ENCODE peak calls at places on chromosome 22, in seven cellular contexts. One of them, this sample, is unnamed.
A peak's percentile ranks its signal among the peaks of the same experiment; 100 is the strongest.

GRCh38 chr22:25030636-25031035 is 78.1 kb downstream of the KIAA1671 start:
- DNase-seq in mucosa of descending colon: no peak
- DNase-seq in activated T-helper 1 cell treated with Interleukin-2 at 50 U/mL for 16 hours: no peak
- DNase-seq in NCI-H1436: no peak
- DNase-seq in SK-N-SH: no peak
- DNase-seq in GM13976: no peak
- DNase-seq in GM13977: no peak
- DNase-seq in this sample: no peak

GRCh38 chr22:19885841-19886592 is 31.3 kb upstream of the GNB1L start:
- DNase-seq in mucosa of descending colon: peak; percentile 24
- DNase-seq in activated T-helper 1 cell treated with Interleukin-2 at 50 U/mL for 16 hours: no peak
- DNase-seq in NCI-H1436: no peak
- DNase-seq in SK-N-SH: no peak
- DNase-seq in GM13976: no peak
- DNase-seq in GM13977: no peak
- DNase-seq in this sample: no peak

GRCh38 chr22:33889748-33890147 is 30.5 kb downstream of the LARGE1 start:
- DNase-seq in mucosa of descending colon: no peak
- DNase-seq in activated T-helper 1 cell treated with Interleukin-2 at 50 U/mL for 16 hours: no peak
- DNase-seq in NCI-H1436: no peak
- DNase-seq in SK-N-SH: no peak
- DNase-seq in GM13976: no peak
- DNase-seq in GM13977: no peak
- DNase-seq in this sample: peak; percentile 66

GRCh38 chr22:50625131-50625567 is 2.8 kb downstream of the ARSA start:
- DNase-seq in mucosa of descending colon: no peak
- DNase-seq in activated T-helper 1 cell treated with Interleukin-2 at 50 U/mL for 16 hours: no peak
- DNase-seq in NCI-H1436: no peak
- DNase-seq in SK-N-SH: no peak
- DNase-seq in GM13976: no peak
- DNase-seq in GM13977: no peak
- DNase-seq in this sample: no peak

GRCh38 chr22:24578355-24579241 is 14.3 kb downstream of the LRRC75B start:
- DNase-seq in mucosa of descending colon: no peak
- DNase-seq in activated T-helper 1 cell treated with Interleukin-2 at 50 U/mL for 16 hours: no peak
- DNase-seq in NCI-H1436: no peak
- DNase-seq in SK-N-SH: no peak
- DNase-seq in GM13976: no peak
- DNase-seq in GM13977: no peak
- DNase-seq in this sample: no peak

GRCh38 chr22:50725597-50725996 is 12.4 kb upstream of the ACR start:
- DNase-seq in mucosa of descending colon: no peak
- DNase-seq in activated T-helper 1 cell treated with Interleukin-2 at 50 U/mL for 16 hours: no peak
- DNase-seq in NCI-H1436: no peak
- DNase-seq in SK-N-SH: no peak
- DNase-seq in GM13976: no peak
- DNase-seq in GM13977: no peak
- DNase-seq in this sample: no peak

GRCh38 chr22:19808873-19809478 is 45.7 kb downstream of the GNB1L start:
- DNase-seq in mucosa of descending colon: no peak
- DNase-seq in activated T-helper 1 cell treated with Interleukin-2 at 50 U/mL for 16 hours: no peak
- DNase-seq in NCI-H1436: no peak
- DNase-seq in SK-N-SH: no peak
- DNase-seq in GM13976: no peak
- DNase-seq in GM13977: no peak
- DNase-seq in this sample: no peak

GRCh38 chr22:48554893-48555552 is 1272.7 kb downstream of the BRD1 start:
- DNase-seq in mucosa of descending colon: no peak
- DNase-seq in activated T-helper 1 cell treated with Interleukin-2 at 50 U/mL for 16 hours: no peak
- DNase-seq in NCI-H1436: no peak
- DNase-seq in SK-N-SH: no peak
- DNase-seq in GM13976: no peak
- DNase-seq in GM13977: no peak
- DNase-seq in this sample: no peak

GRCh38 chr22:26975381-26975780 is 318.0 kb downstream of the MIAT start:
- DNase-seq in mucosa of descending colon: no peak
- DNase-seq in activated T-helper 1 cell treated with Interleukin-2 at 50 U/mL for 16 hours: no peak
- DNase-seq in NCI-H1436: no peak
- DNase-seq in SK-N-SH: no peak
- DNase-seq in GM13976: no peak
- DNase-seq in GM13977: no peak
- DNase-seq in this sample: no peak

GRCh38 chr22:48369789-48370507 is 1457.7 kb downstream of the BRD1 start:
- DNase-seq in mucosa of descending colon: peak; percentile 36
- DNase-seq in activated T-helper 1 cell treated with Interleukin-2 at 50 U/mL for 16 hours: no peak
- DNase-seq in NCI-H1436: no peak
- DNase-seq in SK-N-SH: no peak
- DNase-seq in GM13976: no peak
- DNase-seq in GM13977: no peak
- DNase-seq in this sample: no peak

GRCh38 chr22:46851311-46851710 is 88.9 kb downstream of the TBC1D22A start:
- DNase-seq in mucosa of descending colon: no peak
- DNase-seq in activated T-helper 1 cell treated with Interleukin-2 at 50 U/mL for 16 hours: no peak
- DNase-seq in NCI-H1436: no peak
- DNase-seq in SK-N-SH: no peak
- DNase-seq in GM13976: no peak
- DNase-seq in GM13977: no peak
- DNase-seq in this sample: no peak

GRCh38 chr22:27642104-27642800 is 159.3 kb downstream of the MN1 start:
- DNase-seq in mucosa of descending colon: no peak
- DNase-seq in activated T-helper 1 cell treated with Interleukin-2 at 50 U/mL for 16 hours: no peak
- DNase-seq in NCI-H1436: no peak
- DNase-seq in SK-N-SH: peak; percentile 49
- DNase-seq in GM13976: no peak
- DNase-seq in GM13977: no peak
- DNase-seq in this sample: no peak

GRCh38 chr22:19321757-19322156 is 30.2 kb upstream of the CLTCL1 start:
- DNase-seq in mucosa of descending colon: no peak
- DNase-seq in activated T-helper 1 cell treated with Interleukin-2 at 50 U/mL for 16 hours: no peak
- DNase-seq in NCI-H1436: no peak
- DNase-seq in SK-N-SH: no peak
- DNase-seq in GM13976: no peak
- DNase-seq in GM13977: no peak
- DNase-seq in this sample: no peak

GRCh38 chr22:21443735-21444421 is 23.3 kb upstream of the TMEM191C start:
- DNase-seq in mucosa of descending colon: peak; percentile 23
- DNase-seq in activated T-helper 1 cell treated with Interleukin-2 at 50 U/mL for 16 hours: no peak
- DNase-seq in NCI-H1436: no peak
- DNase-seq in SK-N-SH: no peak
- DNase-seq in GM13976: no peak
- DNase-seq in GM13977: no peak
- DNase-seq in this sample: no peak

GRCh38 chr22:35627267-35628041 is 10.3 kb upstream of the MB start:
- DNase-seq in mucosa of descending colon: peak; percentile 89
- DNase-seq in activated T-helper 1 cell treated with Interleukin-2 at 50 U/mL for 16 hours: peak; percentile 19
- DNase-seq in NCI-H1436: peak; percentile 42
- DNase-seq in SK-N-SH: peak; percentile 68
- DNase-seq in GM13976: peak; percentile 79
- DNase-seq in GM13977: peak; percentile 75
- DNase-seq in this sample: peak; percentile 83

GRCh38 chr22:40128989-40129388 is 48.7 kb upstream of the TNRC6B start:
- DNase-seq in mucosa of descending colon: no peak
- DNase-seq in activated T-helper 1 cell treated with Interleukin-2 at 50 U/mL for 16 hours: no peak
- DNase-seq in NCI-H1436: no peak
- DNase-seq in SK-N-SH: no peak
- DNase-seq in GM13976: peak; percentile 40
- DNase-seq in GM13977: no peak
- DNase-seq in this sample: peak; percentile 60

GRCh38 chr22:17422736-17423343 is 53.6 kb downstream of the CECR2 start:
- DNase-seq in mucosa of descending colon: no peak
- DNase-seq in activated T-helper 1 cell treated with Interleukin-2 at 50 U/mL for 16 hours: no peak
- DNase-seq in NCI-H1436: no peak
- DNase-seq in SK-N-SH: no peak
- DNase-seq in GM13976: no peak
- DNase-seq in GM13977: no peak
- DNase-seq in this sample: no peak

GRCh38 chr22:38638734-38639133 is 17.5 kb downstream of the FAM227A start:
- DNase-seq in mucosa of descending colon: no peak
- DNase-seq in activated T-helper 1 cell treated with Interleukin-2 at 50 U/mL for 16 hours: no peak
- DNase-seq in NCI-H1436: no peak
- DNase-seq in SK-N-SH: no peak
- DNase-seq in GM13976: no peak
- DNase-seq in GM13977: no peak
- DNase-seq in this sample: no peak

GRCh38 chr22:46293591-46294260 is 2.9 kb upstream of the GTSE1 start:
- DNase-seq in mucosa of descending colon: peak; percentile 50
- DNase-seq in activated T-helper 1 cell treated with Interleukin-2 at 50 U/mL for 16 hours: no peak
- DNase-seq in NCI-H1436: no peak
- DNase-seq in SK-N-SH: no peak
- DNase-seq in GM13976: no peak
- DNase-seq in GM13977: no peak
- DNase-seq in this sample: no peak

GRCh38 chr22:49964493-49965290 is 4.1 kb downstream of the PIM3 start:
- DNase-seq in mucosa of descending colon: peak; percentile 40
- DNase-seq in activated T-helper 1 cell treated with Interleukin-2 at 50 U/mL for 16 hours: no peak
- DNase-seq in NCI-H1436: no peak
- DNase-seq in SK-N-SH: peak; percentile 10
- DNase-seq in GM13976: no peak
- DNase-seq in GM13977: no peak
- DNase-seq in this sample: no peak

GRCh38 chr22:43090130-43090789 is 1.1 kb upstream of the TTLL1 start:
- DNase-seq in mucosa of descending colon: no peak
- DNase-seq in activated T-helper 1 cell treated with Interleukin-2 at 50 U/mL for 16 hours: peak; percentile 10
- DNase-seq in NCI-H1436: peak; percentile 44
- DNase-seq in SK-N-SH: peak; percentile 53
- DNase-seq in GM13976: peak; percentile 83
- DNase-seq in GM13977: peak; percentile 87
- DNase-seq in this sample: peak; percentile 87

GRCh38 chr22:49099496-49100124 is 728.1 kb downstream of the BRD1 start:
- DNase-seq in mucosa of descending colon: no peak
- DNase-seq in activated T-helper 1 cell treated with Interleukin-2 at 50 U/mL for 16 hours: no peak
- DNase-seq in NCI-H1436: no peak
- DNase-seq in SK-N-SH: no peak
- DNase-seq in GM13976: no peak
- DNase-seq in GM13977: no peak
- DNase-seq in this sample: no peak

GRCh38 chr22:42428025-42428424 is 4.2 kb downstream of the NFAM1 start:
- DNase-seq in mucosa of descending colon: no peak
- DNase-seq in activated T-helper 1 cell treated with Interleukin-2 at 50 U/mL for 16 hours: no peak
- DNase-seq in NCI-H1436: no peak
- DNase-seq in SK-N-SH: no peak
- DNase-seq in GM13976: no peak
- DNase-seq in GM13977: no peak
- DNase-seq in this sample: no peak

GRCh38 chr22:23251445-23252093 is 71.3 kb downstream of the BCR start:
- DNase-seq in mucosa of descending colon: no peak
- DNase-seq in activated T-helper 1 cell treated with Interleukin-2 at 50 U/mL for 16 hours: no peak
- DNase-seq in NCI-H1436: no peak
- DNase-seq in SK-N-SH: no peak
- DNase-seq in GM13976: no peak
- DNase-seq in GM13977: no peak
- DNase-seq in this sample: peak; percentile 19

GRCh38 chr22:46376096-46376495 is 40.6 kb downstream of the TRMU start:
- DNase-seq in mucosa of descending colon: no peak
- DNase-seq in activated T-helper 1 cell treated with Interleukin-2 at 50 U/mL for 16 hours: no peak
- DNase-seq in NCI-H1436: no peak
- DNase-seq in SK-N-SH: no peak
- DNase-seq in GM13976: no peak
- DNase-seq in GM13977: no peak
- DNase-seq in this sample: no peak

GRCh38 chr22:28052818-28053217 is 133.8 kb upstream of the PITPNB start:
- DNase-seq in mucosa of descending colon: no peak
- DNase-seq in activated T-helper 1 cell treated with Interleukin-2 at 50 U/mL for 16 hours: no peak
- DNase-seq in NCI-H1436: peak; percentile 72
- DNase-seq in SK-N-SH: no peak
- DNase-seq in GM13976: no peak
- DNase-seq in GM13977: no peak
- DNase-seq in this sample: no peak

GRCh38 chr22:27509132-27509920 is 292.2 kb downstream of the MN1 start:
- DNase-seq in mucosa of descending colon: no peak
- DNase-seq in activated T-helper 1 cell treated with Interleukin-2 at 50 U/mL for 16 hours: no peak
- DNase-seq in NCI-H1436: no peak
- DNase-seq in SK-N-SH: no peak
- DNase-seq in GM13976: no peak
- DNase-seq in GM13977: no peak
- DNase-seq in this sample: no peak

GRCh38 chr22:30893434-30894370 is 74.9 kb downstream of the MORC2 start:
- DNase-seq in mucosa of descending colon: no peak
- DNase-seq in activated T-helper 1 cell treated with Interleukin-2 at 50 U/mL for 16 hours: no peak
- DNase-seq in NCI-H1436: no peak
- DNase-seq in SK-N-SH: no peak
- DNase-seq in GM13976: no peak
- DNase-seq in GM13977: no peak
- DNase-seq in this sample: no peak

GRCh38 chr22:38923463-38924196 is 33.8 kb upstream of the APOBEC3A start:
- DNase-seq in mucosa of descending colon: peak; percentile 76
- DNase-seq in activated T-helper 1 cell treated with Interleukin-2 at 50 U/mL for 16 hours: no peak
- DNase-seq in NCI-H1436: peak; percentile 79
- DNase-seq in SK-N-SH: peak; percentile 71
- DNase-seq in GM13976: no peak
- DNase-seq in GM13977: no peak
- DNase-seq in this sample: no peak

GRCh38 chr22:44129614-44129976 is 51.1 kb upstream of the PARVG start:
- DNase-seq in mucosa of descending colon: no peak
- DNase-seq in activated T-helper 1 cell treated with Interleukin-2 at 50 U/mL for 16 hours: no peak
- DNase-seq in NCI-H1436: no peak
- DNase-seq in SK-N-SH: peak; percentile 44
- DNase-seq in GM13976: no peak
- DNase-seq in GM13977: no peak
- DNase-seq in this sample: no peak

GRCh38 chr22:38175206-38176118 is 6.2 kb downstream of the PLA2G6 start:
- DNase-seq in mucosa of descending colon: no peak
- DNase-seq in activated T-helper 1 cell treated with Interleukin-2 at 50 U/mL for 16 hours: no peak
- DNase-seq in NCI-H1436: no peak
- DNase-seq in SK-N-SH: no peak
- DNase-seq in GM13976: no peak
- DNase-seq in GM13977: no peak
- DNase-seq in this sample: no peak

GRCh38 chr22:37485006-37485713 is 1.0 kb downstream of the MFNG start:
- DNase-seq in mucosa of descending colon: peak; percentile 57
- DNase-seq in activated T-helper 1 cell treated with Interleukin-2 at 50 U/mL for 16 hours: peak; percentile 51
- DNase-seq in NCI-H1436: no peak
- DNase-seq in SK-N-SH: no peak
- DNase-seq in GM13976: peak; percentile 75
- DNase-seq in GM13977: peak; percentile 71
- DNase-seq in this sample: peak; percentile 75

GRCh38 chr22:36379593-36380361 is 8.0 kb downstream of the MYH9 start:
- DNase-seq in mucosa of descending colon: no peak
- DNase-seq in activated T-helper 1 cell treated with Interleukin-2 at 50 U/mL for 16 hours: peak; percentile 65
- DNase-seq in NCI-H1436: no peak
- DNase-seq in SK-N-SH: no peak
- DNase-seq in GM13976: no peak
- DNase-seq in GM13977: no peak
- DNase-seq in this sample: peak; percentile 75

GRCh38 chr22:32713737-32714457 is 87.6 kb upstream of the TIMP3 start:
- DNase-seq in mucosa of descending colon: no peak
- DNase-seq in activated T-helper 1 cell treated with Interleukin-2 at 50 U/mL for 16 hours: no peak
- DNase-seq in NCI-H1436: no peak
- DNase-seq in SK-N-SH: no peak
- DNase-seq in GM13976: no peak
- DNase-seq in GM13977: no peak
- DNase-seq in this sample: no peak

GRCh38 chr22:32810241-32811133 is 9.0 kb downstream of the TIMP3 start:
- DNase-seq in mucosa of descending colon: no peak
- DNase-seq in activated T-helper 1 cell treated with Interleukin-2 at 50 U/mL for 16 hours: no peak
- DNase-seq in NCI-H1436: no peak
- DNase-seq in SK-N-SH: no peak
- DNase-seq in GM13976: no peak
- DNase-seq in GM13977: no peak
- DNase-seq in this sample: no peak

This sample was measured in GM12865.